ENCODE peak calls at places on chromosomes 6 and 20, in six cellular contexts. J is K562; I is naive thymus-derived CD4-positive, alpha-beta T cell; T is sigmoid colon; K is pancreas; M is Peyer's patch. A is an unnamed sample.

GRCh38 chr20:57664924-57665588 is 44.8 kb downstream of the PMEPA1 start:
- DNase-seq in J (no peak), I (no peak), T (peak), K (peak), M (no peak), A (no peak)

GRCh38 chr6:56775498-56776166 is 132.9 kb upstream of the DST start:
- DNase-seq in J (no peak), I (no peak), T (no peak), K (no peak), M (no peak), A (no peak)

GRCh38 chr6:82877213-82878195 is 188.1 kb downstream of the UBE3D start:
- DNase-seq in J (no peak), I (no peak), T (no peak), K (no peak), M (no peak), A (no peak)

GRCh38 chr20:17896771-17897369 is 71.7 kb downstream of the SNX5 start:
- DNase-seq in J (no peak), I (no peak), T (peak), K (no peak), M (peak), A (no peak)

GRCh38 chr6:19268117-19268516 is 569.1 kb upstream of the ID4 start:
- DNase-seq in J (no peak), I (no peak), T (no peak), K (no peak), M (no peak), A (no peak)

GRCh38 chr6:73640179-73640750 is 13.5 kb downstream of the SLC17A5 start:
- DNase-seq in J (no peak), I (no peak), T (no peak), K (no peak), M (no peak), A (no peak)

GRCh38 chr20:40232288-40232687 is 456.7 kb downstream of the MAFB start:
- DNase-seq in J (no peak), I (no peak), T (no peak), K (no peak), M (no peak), A (no peak)

GRCh38 chr6:111096246-111096645 is 8.9 kb downstream of the SLC16A10 start:
- DNase-seq in J (no peak), I (peak), T (no peak), K (peak), M (peak), A (peak)

GRCh38 chr20:5657190-5657872 is 92.9 kb upstream of the SHLD1 start:
- DNase-seq in J (no peak), I (no peak), T (peak), K (no peak), M (peak), A (no peak)

GRCh38 chr20:54134445-54135220 is 39.2 kb downstream of the CYP24A1 start:
- DNase-seq in J (no peak), I (no peak), T (no peak), K (no peak), M (no peak), A (no peak)

GRCh38 chr6:35508027-35508426 is 4.7 kb downstream of the TULP1 start:
- DNase-seq in J (no peak), I (no peak), T (no peak), K (no peak), M (no peak), A (no peak)

GRCh38 chr6:81241717-81242116 is 510.8 kb downstream of the TENT5A start:
- DNase-seq in J (no peak), I (no peak), T (no peak), K (no peak), M (no peak), A (no peak)

GRCh38 chr6:15421945-15422733 is 176.3 kb downstream of the JARID2 start:
- DNase-seq in J (no peak), I (no peak), T (no peak), K (no peak), M (no peak), A (no peak)

GRCh38 chr6:109766167-109766566 is 75.1 kb downstream of the FIG4 start:
- DNase-seq in J (no peak), I (no peak), T (no peak), K (no peak), M (no peak), A (no peak)

GRCh38 chr6:125858427-125859320 is 67.9 kb downstream of the NCOA7 start:
- DNase-seq in J (peak), I (peak), T (peak), K (no peak), M (peak), A (no peak)

GRCh38 chr6:105780146-105780860 is 305.8 kb upstream of the PRDM1 start:
- DNase-seq in J (no peak), I (no peak), T (no peak), K (no peak), M (no peak), A (no peak)

GRCh38 chr20:20462185-20462584 is 94.3 kb downstream of the INSM1 start:
- DNase-seq in J (no peak), I (no peak), T (no peak), K (no peak), M (no peak), A (no peak)

GRCh38 chr6:123636282-123636681 is 468 bp downstream of the TRDN start:
- DNase-seq in J (no peak), I (no peak), T (no peak), K (no peak), M (no peak), A (no peak)

GRCh38 chr6:127190552-127190951 is 72.1 kb downstream of the RSPO3 start:
- DNase-seq in J (peak), I (no peak), T (no peak), K (no peak), M (no peak), A (peak)

GRCh38 chr6:72321741-72322140 is 300.1 kb upstream of the KCNQ5 start:
- DNase-seq in J (no peak), I (no peak), T (no peak), K (no peak), M (no peak), A (no peak)

GRCh38 chr20:19936801-19937583 is 80.2 kb upstream of the NAA20 start:
- DNase-seq in J (no peak), I (peak), T (no peak), K (no peak), M (no peak), A (peak)

GRCh38 chr6:72709436-72709835 is 87.6 kb downstream of the KCNQ5 start:
- DNase-seq in J (no peak), I (no peak), T (no peak), K (no peak), M (no peak), A (no peak)

GRCh38 chr20:24673678-24674570 is 204.5 kb downstream of the SYNDIG1 start:
- DNase-seq in J (no peak), I (no peak), T (peak), K (no peak), M (no peak), A (no peak)

GRCh38 chr20:54199283-54199682 is 8.6 kb upstream of the PFDN4 start:
- DNase-seq in J (no peak), I (no peak), T (no peak), K (no peak), M (no peak), A (no peak)

GRCh38 chr6:159376443-159377182 is 207.4 kb downstream of the FNDC1 start:
- DNase-seq in J (no peak), I (no peak), T (no peak), K (no peak), M (no peak), A (no peak)

GRCh38 chr20:20364747-20365558 is 3.0 kb upstream of the INSM1 start:
- DNase-seq in J (no peak), I (no peak), T (no peak), K (peak), M (no peak), A (no peak)

GRCh38 chr6:37602360-37602759 is 95.3 kb downstream of the MDGA1 start:
- DNase-seq in J (no peak), I (no peak), T (no peak), K (no peak), M (no peak), A (no peak)

GRCh38 chr6:45457141-45457540 is 79.4 kb upstream of the SUPT3H start:
- DNase-seq in J (no peak), I (no peak), T (no peak), K (no peak), M (no peak), A (no peak)

GRCh38 chr20:39874049-39874893 is 814.8 kb downstream of the MAFB start:
- DNase-seq in J (peak), I (no peak), T (peak), K (peak), M (peak), A (peak)

GRCh38 chr20:50484271-50484976 is 25.8 kb upstream of the PTPN1 start:
- DNase-seq in J (no peak), I (no peak), T (no peak), K (no peak), M (no peak), A (no peak)

GRCh38 chr6:56953597-56954388 is 1.1 kb upstream of the BEND6 start:
- DNase-seq in J (no peak), I (peak), T (no peak), K (peak), M (no peak), A (no peak)

GRCh38 chr6:7888587-7889357 is 21.8 kb downstream of the TXNDC5 start:
- DNase-seq in J (no peak), I (no peak), T (no peak), K (no peak), M (no peak), A (no peak)

GRCh38 chr6:95693108-95693507 is 115.8 kb downstream of the MANEA start:
- DNase-seq in J (no peak), I (no peak), T (no peak), K (no peak), M (no peak), A (peak)

GRCh38 chr20:32973077-32973717 is 31.0 kb downstream of the SUN5 start:
- DNase-seq in J (no peak), I (no peak), T (no peak), K (no peak), M (no peak), A (no peak)

GRCh38 chr6:122400467-122401089 is 1.1 kb downstream of the HSF2 start:
- DNase-seq in J (no peak), I (no peak), T (no peak), K (no peak), M (no peak), A (no peak)

GRCh38 chr20:24981750-24982149 is 10.8 kb downstream of the APMAP start:
- DNase-seq in J (no peak), I (no peak), T (peak), K (no peak), M (no peak), A (no peak)

GRCh38 chr6:99282479-99283062 is 66.9 kb downstream of the FAXC start:
- DNase-seq in J (peak), I (no peak), T (no peak), K (no peak), M (no peak), A (peak)

GRCh38 chr20:42063176-42063575 is 445.0 kb upstream of the CHD6 start:
- DNase-seq in J (no peak), I (no peak), T (no peak), K (no peak), M (no peak), A (no peak)

GRCh38 chr20:62353289-62354030 is 13.7 kb downstream of the LAMA5 start:
- DNase-seq in J (no peak), I (no peak), T (no peak), K (peak), M (no peak), A (no peak)

DNA sequence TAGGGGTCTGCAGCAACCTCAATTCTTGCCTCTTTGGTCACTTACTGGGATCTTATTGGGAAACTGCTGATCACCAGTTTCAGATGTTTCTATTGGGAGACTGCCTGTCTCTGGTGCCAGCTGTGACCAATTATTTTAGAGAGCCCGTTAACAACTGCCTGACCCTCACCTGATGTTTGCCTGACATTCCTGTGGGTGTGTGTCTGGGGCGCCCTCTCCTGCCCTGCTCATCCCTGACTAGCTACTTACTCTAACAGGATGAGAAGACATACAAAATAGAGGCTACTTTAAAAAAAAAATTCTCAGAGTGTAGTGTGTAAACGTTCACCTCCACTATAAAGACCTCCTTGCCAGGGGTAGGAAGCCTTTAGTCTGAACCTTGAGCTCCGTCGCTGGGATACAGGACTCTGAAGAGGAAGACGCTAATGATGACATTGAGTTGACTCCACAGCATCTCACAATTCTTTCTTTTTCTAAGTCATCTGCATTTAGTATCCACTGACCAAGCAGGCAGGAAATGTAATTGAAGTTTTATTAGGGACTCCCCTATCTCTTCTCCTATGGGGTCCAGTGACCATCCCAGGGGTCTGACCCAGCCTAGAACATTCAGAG is 54.6 kb upstream of the DDR1 start:
- DNase-seq in J (no peak), I (no peak), T (no peak), K (no peak), M (no peak), A (no peak)
- H3K4me3 ChIP-seq in J (no peak), I (peak), T (no peak), K (no peak), M (peak), A (peak)

GRCh38 chr20:10668677-10669368 is 5.0 kb downstream of the JAG1 start:
- DNase-seq in J (no peak), I (no peak), T (no peak), K (no peak), M (no peak), A (no peak)
- H3K4me3 ChIP-seq in J (no peak), I (no peak), T (no peak), K (no peak), M (no peak), A (no peak)

DNA sequence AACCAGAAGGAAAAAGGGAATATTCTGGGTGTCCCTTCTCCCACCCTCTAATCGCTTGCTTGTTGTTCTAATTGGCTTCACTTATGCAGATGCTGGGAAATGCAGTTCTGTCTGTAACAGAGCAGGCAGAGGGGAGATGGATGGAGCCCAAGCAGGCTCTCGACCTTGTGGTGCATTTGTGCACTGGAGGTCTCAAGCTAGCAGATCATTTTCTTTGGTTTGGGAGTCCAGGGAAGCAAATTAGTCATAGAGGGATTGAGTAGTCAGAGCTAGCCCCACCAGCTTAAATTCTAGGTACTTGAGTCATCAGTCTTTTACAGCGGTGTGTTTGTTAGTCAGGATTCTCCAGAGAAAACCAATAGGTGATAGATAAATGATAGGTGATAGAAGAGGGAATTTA is 234.7 kb upstream of the ECI2 start:
- DNase-seq in J (no peak), I (no peak), T (no peak), K (no peak), M (no peak), A (no peak)
- H3K4me3 ChIP-seq in J (no peak), I (no peak), T (no peak), K (no peak), M (no peak), A (no peak)

GRCh38 chr6:170280689-170281045 is 10.2 kb downstream of the DLL1 start:
- DNase-seq in J (no peak), I (no peak), T (no peak), K (no peak), M (no peak), A (no peak)
- H3K4me3 ChIP-seq in J (no peak), I (peak), T (peak), K (peak), M (peak), A (no peak)

GRCh38 chr20:35436175-35436568 is 1.9 kb downstream of the GDF5 start:
- DNase-seq in J (no peak), I (no peak), T (no peak), K (no peak), M (no peak), A (no peak)
- H3K4me3 ChIP-seq in J (no peak), I (no peak), T (no peak), K (no peak), M (no peak), A (no peak)

GRCh38 chr6:158024566-158025297 is 43.1 kb downstream of the SYNJ2 start:
- DNase-seq in J (peak), I (no peak), T (no peak), K (peak), M (no peak), A (no peak)

GRCh38 chr6:158027590-158028285 is 46.1 kb downstream of the SYNJ2 start:
- DNase-seq in J (no peak), I (no peak), T (no peak), K (peak), M (no peak), A (no peak)

GRCh38 chr6:158026901-158027589 is 45.4 kb downstream of the SYNJ2 start:
- DNase-seq in J (no peak), I (no peak), T (no peak), K (peak), M (no peak), A (peak)

GRCh38 chr6:158028421-158028820 is 46.8 kb downstream of the SYNJ2 start:
- DNase-seq in J (no peak), I (no peak), T (no peak), K (peak), M (no peak), A (no peak)

GRCh38 chr6:158026054-158026900 is 44.6 kb downstream of the SYNJ2 start:
- DNase-seq in J (peak), I (peak), T (peak), K (peak), M (peak), A (no peak)
- H3K4me3 ChIP-seq in J (no peak), I (peak), T (no peak), K (no peak), M (peak), A (peak)

GRCh38 chr6:26459023-26459810 is 1.5 kb downstream of the BTN2A1 start:
- DNase-seq in J (no peak), I (no peak), T (no peak), K (no peak), M (no peak), A (no peak)
- H3K4me3 ChIP-seq in J (no peak), I (peak), T (peak), K (peak), M (peak), A (no peak)

GRCh38 chr6:142845624-142846458 is 99.1 kb downstream of the HIVEP2 start:
- DNase-seq in J (no peak), I (peak), T (peak), K (peak), M (peak), A (no peak)
- H3K4me3 ChIP-seq in J (no peak), I (peak), T (peak), K (peak), M (peak), A (peak)

GRCh38 chr6:52666523-52666922 is 4.4 kb upstream of the TMEM14A start:
- DNase-seq in J (no peak), I (no peak), T (no peak), K (no peak), M (no peak), A (no peak)
- H3K4me3 ChIP-seq in J (no peak), I (no peak), T (no peak), K (no peak), M (no peak), A (no peak)

GRCh38 chr6:42142118-42142835 is at the start of gene C6orf132:
- DNase-seq in J (no peak), I (no peak), T (no peak), K (peak), M (peak), A (no peak)
- H3K4me3 ChIP-seq in J (no peak), I (no peak), T (peak), K (peak), M (peak), A (no peak)